ENCODE peak calls at places on chromosomes 6 and 20, in four cellular contexts. D is spleen, L is breast epithelium, K is suprapubic skin. A is an unnamed sample.

GRCh38 chr6:151822252-151823111 is 15.0 kb downstream of the ESR1 start:
- DNase-seq in K (no peak), L (no peak), D (no peak), A (no peak)

GRCh38 chr6:108737594-108738546 is 110.4 kb upstream of the ARMC2 start:
- DNase-seq in K (peak; percentile 83), L (no peak), D (no peak), A (peak; percentile 97)

GRCh38 chr20:35978041-35978513 is 9.7 kb downstream of the CNBD2 start:
- DNase-seq in L (no peak), K (no peak), D (no peak), A (peak; percentile 74)

GRCh38 chr6:81977488-81977887 is 225.0 kb upstream of the TENT5A start:
- DNase-seq in L (no peak), D (no peak), K (no peak), A (no peak)

GRCh38 chr6:134551245-134551960 is 233.5 kb upstream of the SGK1 start:
- DNase-seq in K (no peak), D (no peak), L (no peak), A (no peak)

GRCh38 chr6:44606506-44606905 is 219.0 kb downstream of the CDC5L start:
- DNase-seq in K (no peak), L (no peak), D (no peak), A (no peak)

GRCh38 chr20:64011366-64011779 is 24.6 kb upstream of the C20orf204 start:
- DNase-seq in K (no peak), D (no peak), L (no peak), A (no peak)

GRCh38 chr6:42879372-42880239 is at the start of gene RPL7L1:
- DNase-seq in D (peak; percentile 96), L (peak; percentile 79), K (peak; percentile 89), A (peak; percentile 91)

GRCh38 chr6:149723771-149724417 is 6.0 kb upstream of the LATS1 start:
- DNase-seq in K (no peak), L (no peak), D (peak; percentile 51), A (peak; percentile 83)

GRCh38 chr6:22892452-22892851 is 323.1 kb downstream of the HDGFL1 start:
- DNase-seq in L (no peak), D (no peak), K (no peak), A (no peak)

GRCh38 chr6:135475292-135475886 is 22.2 kb downstream of the AHI1 start:
- DNase-seq in D (no peak), K (no peak), L (no peak), A (no peak)

GRCh38 chr6:52133326-52133725 is 45.9 kb upstream of the PKHD1 start:
- DNase-seq in L (no peak), D (no peak), K (no peak), A (no peak)

GRCh38 chr6:20202070-20202658 is 10.1 kb downstream of the MBOAT1 start:
- DNase-seq in D (no peak), L (no peak), K (no peak), A (peak; percentile 85)

GRCh38 chr6:137176729-137177128 is 3.3 kb upstream of the IL22RA2 start:
- DNase-seq in L (no peak), D (no peak), K (no peak), A (no peak)

GRCh38 chr6:148398686-148399085 is 56.0 kb downstream of the SASH1 start:
- DNase-seq in L (no peak), D (no peak), K (no peak), A (no peak)

GRCh38 chr6:83199865-83200230 is 6.7 kb downstream of the RWDD2A start:
- DNase-seq in K (no peak), D (no peak), L (no peak), A (no peak)

GRCh38 chr20:34562643-34563042 is 4.1 kb downstream of the MAP1LC3A start:
- DNase-seq in D (no peak), K (no peak), L (no peak), A (peak; percentile 49)

GRCh38 chr20:63027425-63028389 is 20.9 kb upstream of the BHLHE23 start:
- DNase-seq in D (peak; percentile 68), K (peak; percentile 32), L (no peak), A (peak; percentile 24)

GRCh38 chr20:24955045-24955444 is 6.0 kb downstream of the CST7 start:
- DNase-seq in D (peak; percentile 50), K (no peak), L (no peak), A (peak; percentile 76)

GRCh38 chr6:43625393-43625992 is 3.6 kb downstream of the GTPBP2 start:
- DNase-seq in K (no peak), L (no peak), D (no peak), A (no peak)

GRCh38 chr6:54646069-54646468 is 200.5 kb upstream of the FAM83B start:
- DNase-seq in L (no peak), K (no peak), D (no peak), A (no peak)

GRCh38 chr20:42361402-42361801 is 743.2 kb upstream of the CHD6 start:
- DNase-seq in D (no peak), K (no peak), L (no peak), A (peak; percentile 2)

GRCh38 chr6:41222513-41222912 is 5.6 kb upstream of the TREML4 start:
- DNase-seq in K (no peak), L (no peak), D (no peak), A (peak; percentile 83)

GRCh38 chr20:22556565-22557056 is 27.8 kb downstream of the FOXA2 start:
- DNase-seq in L (no peak), K (no peak), D (no peak), A (no peak)

GRCh38 chr6:154508573-154509375 is 1.7 kb downstream of the CNKSR3 start:
- DNase-seq in K (no peak), L (no peak), D (no peak), A (no peak)

GRCh38 chr20:32470025-32470861 is 112.1 kb downstream of the ASXL1 start:
- DNase-seq in K (no peak), D (peak; percentile 89), L (no peak), A (peak; percentile 77)
- TF ChIP-seq POLR2A in K (no peak), D (no peak), L (no peak), A (no peak)

DNA sequence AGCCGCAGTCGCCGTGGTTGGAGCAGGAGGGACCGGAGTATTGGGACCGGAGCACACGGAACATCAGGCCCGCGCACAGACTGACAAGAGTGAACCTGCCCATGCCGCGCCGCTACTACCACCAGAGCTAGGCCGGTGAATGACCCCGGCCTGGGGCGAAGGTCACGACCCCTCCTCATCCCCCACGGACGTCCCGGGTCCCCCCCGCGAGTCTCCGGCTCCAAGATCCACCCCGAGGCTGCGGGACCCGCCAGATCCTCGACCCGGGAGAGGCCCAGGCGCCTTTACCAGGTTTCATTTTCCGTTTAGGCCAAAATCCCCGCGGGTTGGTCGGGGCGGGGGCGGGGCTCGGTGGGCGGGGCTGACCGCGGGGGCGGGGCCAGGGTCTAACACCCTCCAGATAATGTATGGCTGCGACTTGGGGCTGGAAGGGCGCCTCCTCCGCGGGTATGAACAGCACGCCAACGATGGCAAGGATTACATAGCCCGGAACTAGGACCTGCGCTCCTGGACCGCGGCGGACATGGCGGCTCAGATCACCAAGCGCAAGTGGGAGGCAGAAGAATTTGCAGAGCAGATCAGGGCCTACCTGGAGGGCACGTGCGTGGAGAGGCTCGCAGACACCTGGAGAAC is 15.4 kb upstream of the HLA-A start:
- DNase-seq in K (peak; percentile 79), D (peak; percentile 94), L (peak; percentile 71), A (peak; percentile 64)
- TF ChIP-seq CTCF in K (no peak), D (no peak), L (no peak), A (no peak)

GRCh38 chr20:53598140-53599038 is 4.8 kb upstream of the ZNF217 start:
- DNase-seq in K (peak; percentile 38), D (no peak), L (no peak), A (no peak)
- H3K4me3 ChIP-seq in K (no peak overlapping the region), D (no peak overlapping the region), L (no peak overlapping the region), A (no peak overlapping the region)

DNA sequence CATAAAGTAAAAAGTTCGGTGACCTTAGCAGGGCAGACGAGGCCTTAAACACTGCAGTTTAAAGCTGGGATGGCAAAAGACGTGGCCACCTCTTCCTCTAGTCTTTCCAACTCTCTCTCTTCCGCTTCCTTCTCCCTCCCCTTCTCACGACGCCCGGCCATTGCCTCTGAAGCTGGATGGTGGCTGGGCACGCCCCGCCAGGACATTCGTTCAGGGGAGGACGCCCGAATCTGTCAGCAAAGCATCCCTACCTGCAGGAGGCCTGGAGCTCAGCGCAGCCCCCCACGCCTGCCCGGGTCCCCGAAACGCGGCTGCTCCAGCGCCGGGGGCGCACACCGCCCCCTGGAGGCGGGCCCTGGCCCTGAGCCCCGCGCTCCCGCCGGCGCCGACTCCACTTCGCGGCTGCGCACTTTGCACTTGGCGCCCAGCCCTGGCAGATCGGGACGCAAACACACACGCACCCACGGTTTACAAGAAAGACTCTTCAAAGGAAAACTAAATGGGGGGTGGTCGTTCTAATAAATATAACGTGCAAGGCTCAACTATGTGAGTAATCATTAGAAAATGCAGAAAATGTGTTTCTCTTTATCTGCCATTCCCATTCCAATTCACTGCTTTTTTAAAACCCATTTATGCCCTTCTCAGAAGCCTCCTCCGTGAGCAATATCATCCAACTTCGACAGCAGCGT is 54.7 kb upstream of the FOXC1 start:
- DNase-seq in K (peak; percentile 79), D (peak; percentile 89), L (peak; percentile 78), A (peak; percentile 90)
- TF ChIP-seq POLR2A in K (no peak), D (no peak), L (no peak), A (peak; percentile 81)

GRCh38 chr20:55417797-55418196 is 587.5 kb downstream of the CBLN4 start:
- DNase-seq in L (no peak), D (no peak), K (no peak), A (no peak)

DNA sequence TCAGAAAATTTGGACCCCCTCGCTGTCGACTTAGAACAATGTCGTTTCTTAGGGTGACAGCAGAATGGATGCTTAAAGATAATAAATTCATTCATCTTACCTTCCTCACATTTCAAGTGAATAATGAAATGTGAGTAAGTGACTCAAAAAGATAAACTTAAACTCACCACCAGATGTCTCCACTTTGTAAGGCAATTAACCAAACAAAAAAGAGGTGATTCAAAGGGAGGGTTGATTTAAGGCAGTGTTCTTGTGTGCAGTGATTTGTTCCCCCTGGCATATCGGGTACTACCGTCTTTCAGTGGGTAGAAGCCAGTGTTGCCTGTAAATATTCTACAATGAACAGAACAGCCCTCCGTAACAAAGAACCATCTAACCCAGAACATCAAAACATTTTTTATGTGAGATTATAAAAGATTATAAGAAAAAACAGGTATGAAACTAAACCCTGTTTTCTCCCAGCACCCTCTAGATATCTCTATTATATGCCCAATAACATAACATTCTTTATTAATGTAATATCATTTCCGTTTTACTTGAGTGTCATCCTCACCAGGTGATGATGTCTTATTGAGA is 589.7 kb downstream of the CBLN4 start:
- DNase-seq in L (no peak), D (no peak), K (no peak), A (peak; percentile 38)
- TF ChIP-seq CTCF in L (no peak), D (no peak), K (peak; percentile 16), A (peak; percentile 14)

GRCh38 chr6:86937219-86938079 is at the start of gene HTR1E:
- DNase-seq in L (no peak), D (no peak), K (no peak), A (peak; percentile 59)
- H3K4me3 ChIP-seq in L (no peak within 1 kb of the TSS), D (peak within 1 kb of the TSS; percentile 50), K (peak within 1 kb of the TSS; percentile 32), A (no peak within 1 kb of the TSS)